ENCODE peak calls at places on chromosome 1, in four cellular contexts. Q is fibroblast of lung, J is IMR-90, F is brain microvascular endothelial cell. T is an unnamed sample.

GRCh38 chr1:33234588-33234990 is 21.7 kb upstream of the ZNF362 start:
- DNase-seq in Q (no peak), J (no peak), F (no peak), T (no peak)

GRCh38 chr1:202078211-202078610 is 44.5 kb upstream of the GPR37L1 start:
- DNase-seq in Q (no peak), J (no peak), F (no peak), T (no peak)

GRCh38 chr1:12028248-12028647 is 8.9 kb downstream of the MIIP start:
- DNase-seq in Q (no peak), J (no peak), F (no peak), T (no peak)

GRCh38 chr1:16903054-16903453 is 7.3 kb downstream of the RNU1-2 start:
- DNase-seq in Q (peak), J (peak), F (peak), T (peak)

GRCh38 chr1:218624051-218624450 is 278.9 kb downstream of the TGFB2 start:
- DNase-seq in Q (no peak), J (no peak), F (no peak), T (peak)

GRCh38 chr1:162391790-162392563 is 10.4 kb downstream of the C1orf226 start:
- DNase-seq in Q (peak), J (peak), F (peak), T (peak)

GRCh38 chr1:161038523-161039153 is at the start of gene TSTD1:
- DNase-seq in Q (no peak), J (no peak), F (no peak), T (no peak)

GRCh38 chr1:218537131-218537904 is 192.2 kb downstream of the TGFB2 start:
- DNase-seq in Q (peak), J (peak), F (no peak), T (peak)

GRCh38 chr1:62685431-62685859 is 2.7 kb downstream of the DOCK7 start:
- DNase-seq in Q (no peak), J (peak), F (peak), T (peak)

GRCh38 chr1:217847643-217848042 is 216.5 kb downstream of the SPATA17 start:
- DNase-seq in Q (no peak), J (no peak), F (no peak), T (no peak)

GRCh38 chr1:19412654-19413053 is 72.7 kb downstream of the CAPZB start:
- DNase-seq in Q (no peak), J (no peak), F (no peak), T (no peak)

GRCh38 chr1:178781549-178781948 is 56.5 kb downstream of the RALGPS2 start:
- DNase-seq in Q (peak), J (no peak), F (no peak), T (no peak)

GRCh38 chr1:54798769-54799641 is 2.1 kb downstream of the TTC22 start:
- DNase-seq in Q (no peak), J (peak), F (no peak), T (peak)

GRCh38 chr1:61182049-61182448 is 99.7 kb downstream of the NFIA start:
- DNase-seq in Q (peak), J (peak), F (peak), T (peak)

GRCh38 chr1:14010431-14010830 is 310.4 kb downstream of the PRDM2 start:
- DNase-seq in Q (no peak), J (no peak), F (no peak), T (no peak)

GRCh38 chr1:2592672-2593071 is 6.1 kb downstream of the PRXL2B start:
- DNase-seq in Q (no peak), J (no peak), F (no peak), T (no peak)

GRCh38 chr1:171083222-171083621 is 7.5 kb upstream of the FMO3 start:
- DNase-seq in Q (no peak), J (no peak), F (no peak), T (no peak)

DNA sequence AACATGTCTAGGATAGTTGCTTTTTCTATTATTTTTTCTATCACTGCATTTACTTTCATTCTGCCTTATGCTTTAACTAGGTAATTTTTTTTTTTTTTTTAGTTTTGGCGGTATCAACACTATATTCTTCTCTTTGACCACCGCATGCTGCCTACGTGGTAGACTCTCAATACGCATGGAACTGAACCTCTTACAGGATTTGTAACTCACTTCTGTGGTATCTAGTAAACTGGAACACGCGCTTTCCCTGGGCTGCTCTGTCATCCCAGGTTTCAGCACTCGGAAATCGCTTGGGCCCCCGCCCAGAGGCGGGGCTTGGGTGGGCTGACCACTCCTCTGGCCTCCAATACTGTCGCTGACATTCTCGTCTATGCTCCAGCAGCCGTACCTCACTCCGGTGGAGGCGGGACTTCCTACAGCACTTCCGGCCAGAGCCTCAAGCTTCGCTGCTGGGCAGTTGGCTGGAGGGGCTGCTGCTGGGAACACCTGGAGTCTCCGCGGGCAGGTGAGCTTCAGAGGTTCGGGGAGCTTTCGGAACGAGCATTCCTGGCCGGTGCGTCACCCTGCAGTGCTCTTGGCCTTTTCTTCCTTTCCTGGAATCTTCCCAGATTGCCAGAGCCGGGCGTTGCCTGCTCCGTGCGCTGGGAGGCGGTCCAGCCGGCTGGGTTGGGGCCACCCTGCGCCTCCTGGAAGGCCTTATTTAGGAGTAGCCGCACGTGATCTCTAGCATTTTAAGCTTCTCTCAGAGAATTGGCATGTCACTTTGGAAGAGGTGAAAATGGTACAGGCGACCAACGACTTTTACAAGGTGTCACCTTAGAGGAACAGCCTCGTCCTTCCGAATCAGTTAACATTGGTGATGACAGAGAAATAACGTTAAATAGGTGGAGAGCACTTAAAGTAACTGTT is at the start of gene TBCE:
- DNase-seq in Q (peak), J (peak), F (peak), T (peak)
- TF ChIP-seq CTCF in Q (no peak), J (no peak), F (peak), T (no peak)

DNA sequence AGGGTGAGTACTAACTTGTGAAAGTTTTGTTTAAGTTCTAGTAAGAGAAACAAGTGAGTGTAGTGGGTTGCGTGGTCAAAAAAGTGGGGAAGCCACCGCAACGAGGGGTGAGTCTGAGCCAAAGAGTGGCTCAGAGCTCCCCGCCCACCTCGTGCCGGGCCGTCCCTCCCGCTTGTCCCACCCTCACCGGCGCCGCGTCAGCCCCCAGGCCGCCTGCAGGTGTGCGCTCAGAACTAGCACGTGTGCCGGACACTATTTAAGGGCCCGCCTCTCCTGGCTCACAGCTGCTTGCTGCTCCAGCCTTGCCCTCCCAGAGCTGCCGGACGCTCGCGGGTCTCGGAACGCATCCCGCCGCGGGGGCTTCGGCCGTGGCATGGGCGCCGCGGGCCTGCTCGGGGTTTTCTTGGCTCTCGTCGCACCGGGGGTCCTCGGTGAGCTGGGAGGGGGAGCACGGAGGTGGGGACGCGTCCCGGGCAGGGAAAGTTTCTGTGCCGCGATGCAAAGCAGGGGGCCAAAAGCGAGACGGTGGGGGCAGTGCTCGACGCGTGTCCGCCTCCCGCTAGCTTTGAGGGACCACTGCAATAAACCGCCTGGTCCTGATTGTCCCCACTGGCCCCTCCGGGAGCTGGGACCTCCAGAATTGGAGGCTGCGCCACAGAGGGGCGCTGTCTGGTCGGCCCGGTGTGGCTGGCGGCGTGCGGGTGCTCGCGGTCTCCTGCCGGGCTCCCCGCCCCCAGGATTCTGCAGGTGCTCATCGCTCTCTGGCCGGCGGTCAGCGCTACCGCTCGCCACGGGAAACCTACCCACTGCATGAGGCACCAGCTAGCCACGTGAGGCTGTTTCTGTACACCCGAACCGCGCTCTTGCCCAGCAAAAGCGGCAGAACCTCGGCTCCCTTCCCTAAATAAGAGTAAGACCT is at the start of gene CR2:
- DNase-seq in Q (no peak), J (no peak), F (no peak), T (no peak)
- TF ChIP-seq CTCF in Q (no peak), J (no peak), F (peak), T (no peak)

GRCh38 chr1:26541816-26542711 is 12.5 kb downstream of the RPS6KA1 start:
- DNase-seq in Q (peak), J (peak), F (no peak), T (peak)
- TF ChIP-seq CTCF in Q (no peak), J (peak), F (peak), T (peak)

GRCh38 chr1:52055854-52056109 is 313 bp upstream of the BTF3L4 start:
- DNase-seq in Q (no peak), J (no peak), F (no peak), T (no peak)

GRCh38 chr1:52057245-52057644 is 1.1 kb downstream of the BTF3L4 start:
- DNase-seq in Q (peak), J (no peak), F (no peak), T (no peak)

GRCh38 chr1:52055066-52055853 is at the start of gene TXNDC12:
- DNase-seq in Q (peak), J (peak), F (peak), T (peak)

GRCh38 chr1:52056937-52057231 is 789 bp downstream of the BTF3L4 start:
- DNase-seq in Q (no peak), J (no peak), F (peak), T (peak)

DNA sequence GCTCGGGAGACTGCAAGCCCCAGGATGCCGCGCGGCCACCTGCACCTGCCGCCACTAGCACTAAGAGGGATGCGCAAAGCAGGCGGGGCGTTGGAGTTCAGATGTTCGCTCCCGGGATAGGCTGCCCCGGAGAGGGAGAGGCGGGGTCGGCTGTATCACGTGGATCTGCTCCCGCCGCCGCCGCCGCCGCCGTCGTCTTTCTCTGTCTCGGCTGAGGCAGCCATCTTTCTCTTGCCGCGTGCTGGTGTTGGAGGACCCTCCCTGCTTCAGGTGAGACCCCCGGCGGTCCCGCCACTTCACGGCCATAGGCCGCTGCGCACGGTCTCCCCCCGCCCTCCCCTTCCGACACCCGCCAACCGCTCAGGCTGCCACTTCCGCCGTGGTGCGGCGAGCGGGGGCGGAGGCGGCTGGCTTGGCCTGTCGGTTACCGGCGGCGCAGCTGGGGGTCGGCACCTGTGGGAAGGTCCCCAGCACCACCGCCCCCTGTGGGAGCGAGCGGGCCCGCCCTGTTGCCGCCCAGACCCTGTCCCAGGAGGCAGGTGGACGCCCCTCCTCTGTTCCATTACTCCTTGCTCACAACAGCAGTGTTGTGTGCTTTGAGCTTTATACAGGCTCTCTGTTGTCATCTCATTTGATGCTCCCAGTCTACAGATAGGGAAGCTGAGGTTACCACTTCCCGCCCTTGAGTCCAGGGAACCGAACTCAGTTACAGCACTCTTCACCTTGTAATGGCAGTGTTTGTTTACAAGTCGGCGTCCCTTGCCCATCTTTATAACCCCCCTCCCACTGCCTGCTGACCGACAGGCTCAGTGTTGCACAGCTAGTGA is at the start of gene BTF3L4:
- DNase-seq in Q (peak), J (peak), F (peak), T (peak)
- TF ChIP-seq CTCF in Q (no peak), J (no peak), F (no peak), T (no peak)

DNA sequence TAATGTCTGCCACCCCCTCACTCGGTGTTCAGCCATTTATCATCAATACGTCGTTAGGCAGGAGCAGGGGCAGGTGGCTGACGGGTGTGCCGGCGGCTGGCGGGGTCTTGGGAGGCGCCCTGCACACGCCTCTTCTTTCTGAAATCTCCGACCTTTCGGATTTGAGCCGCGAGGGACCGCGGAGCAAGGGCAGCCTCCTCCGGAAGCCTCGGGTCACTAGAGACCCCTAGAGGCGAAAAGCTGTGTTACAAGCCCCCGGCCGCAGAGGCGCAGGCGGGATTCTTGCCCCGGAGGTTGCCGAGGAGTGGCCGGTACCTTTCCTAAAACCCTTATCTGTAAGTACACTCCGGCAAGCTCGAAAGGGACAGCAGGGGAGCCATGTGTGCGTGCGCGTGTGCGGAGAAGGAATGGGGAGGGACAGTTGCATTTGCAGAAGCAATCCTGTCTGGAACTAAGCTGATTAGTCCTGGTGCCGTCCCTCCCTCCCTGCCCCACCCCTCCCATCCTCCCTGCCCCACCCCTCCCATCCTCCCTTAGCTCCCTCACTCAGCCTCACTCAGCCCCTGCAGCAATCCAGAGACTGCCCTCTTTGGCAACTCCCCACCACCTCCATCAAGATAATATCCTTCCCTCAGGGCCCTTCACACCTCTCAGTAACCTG is 11.0 kb downstream of the BRINP2 start:
- DNase-seq in Q (peak), J (peak), F (peak), T (peak)
- TF ChIP-seq CTCF in Q (peak), J (peak), F (peak), T (peak)

DNA sequence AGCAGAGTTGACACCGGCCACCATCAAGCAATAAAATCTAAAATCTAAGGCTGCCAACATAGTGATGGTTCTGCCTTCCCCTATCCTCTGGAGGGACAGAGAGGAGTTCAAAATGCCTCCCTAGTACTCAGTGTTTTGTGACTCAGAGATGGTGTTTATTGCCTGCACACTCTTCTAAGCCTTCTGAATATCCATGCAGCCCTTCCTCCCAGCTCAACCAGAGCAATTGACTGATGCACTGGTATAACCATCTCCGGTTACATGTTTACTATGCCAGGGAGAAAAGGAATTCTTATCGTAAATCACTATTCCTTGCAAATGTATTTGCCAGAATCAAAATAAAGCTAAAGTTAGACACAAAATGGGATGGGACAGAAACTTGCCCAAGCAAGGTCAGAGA is 132.8 kb upstream of the RAB4A start:
- DNase-seq in Q (no peak), J (peak), F (no peak), T (no peak)
- TF ChIP-seq CTCF in Q (no peak), J (no peak), F (no peak), T (no peak)

GRCh38 chr1:163874070-163874469 is 552.3 kb downstream of the NUF2 start:
- DNase-seq in Q (no peak), J (no peak), F (no peak), T (no peak)
- TF ChIP-seq CTCF in Q (peak), J (peak), F (peak), T (peak)

GRCh38 chr1:205205055-205205454 is 6.4 kb downstream of the DSTYK start:
- DNase-seq in Q (no peak), J (no peak), F (no peak), T (no peak)

GRCh38 chr1:205199931-205200299 is 11.6 kb downstream of the DSTYK start:
- DNase-seq in Q (no peak), J (no peak), F (no peak), T (no peak)

GRCh38 chr1:205204552-205204951 is 7.0 kb downstream of the DSTYK start:
- DNase-seq in Q (no peak), J (peak), F (no peak), T (no peak)

DNA sequence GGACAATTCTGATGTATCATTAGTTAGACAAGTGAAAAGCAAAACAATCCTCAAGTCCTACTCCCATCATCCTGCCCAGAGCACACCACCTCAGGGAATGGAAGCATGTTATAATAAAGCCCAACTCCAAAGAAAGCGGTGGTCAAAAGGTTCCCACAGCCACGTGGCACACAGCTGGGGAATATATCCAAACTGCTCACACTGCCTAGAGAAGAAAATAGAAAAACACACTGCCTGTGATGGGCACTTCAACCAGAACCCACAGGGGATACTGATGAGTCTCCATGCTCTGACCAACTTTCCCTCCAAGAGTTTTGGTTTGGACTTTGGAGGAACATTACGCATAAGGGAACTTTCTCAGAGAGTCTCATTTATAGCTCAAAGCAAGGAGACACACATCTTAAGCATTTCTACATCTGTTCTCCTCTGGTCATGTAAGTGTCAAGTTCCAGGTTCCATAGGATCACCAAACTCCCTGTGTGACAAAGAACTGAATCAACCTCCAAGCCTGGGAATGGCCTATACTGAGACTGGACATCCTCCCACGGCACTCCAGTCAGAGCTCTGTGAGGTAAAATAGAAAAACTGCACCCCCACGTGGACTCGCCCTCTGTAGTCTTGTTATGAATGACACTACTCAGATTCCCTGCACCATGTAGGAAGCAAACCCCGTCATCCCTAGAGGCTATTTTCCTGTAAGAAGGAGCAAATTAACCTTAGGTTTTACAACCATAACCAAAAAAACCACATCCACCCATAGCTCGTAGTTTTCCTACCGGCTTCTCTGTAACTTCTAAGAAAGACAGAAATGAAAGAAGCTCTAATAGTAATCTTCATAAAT is 12.2 kb downstream of the DSTYK start:
- DNase-seq in Q (no peak), J (peak), F (peak), T (no peak)
- TF ChIP-seq CTCF in Q (no peak), J (no peak), F (no peak), T (no peak)

GRCh38 chr1:51058863-51059262 is 43.2 kb upstream of the C1orf185 start:
- DNase-seq in Q (peak), J (peak), F (peak), T (peak)
- TF ChIP-seq CTCF in Q (peak), J (peak), F (peak), T (peak)

T was measured in fibroblast of pulmonary artery.